ENCODE peak calls at places on chromosomes 4 and X, in eight cellular contexts. D is AG04450; J is coronary artery; G is tibial artery; T is transverse colon; O is IMR-90; I is CD8-positive, alpha-beta memory T cell; F is GM23338. S is an unnamed sample.

GRCh38 chr4:81405900-81406401 is 65.8 kb downstream of the RASGEF1B start:
- DNase-seq in D (peak), J (no peak), G (no peak), T (peak), O (peak), I (no peak), F (peak), S (no peak)

GRCh38 chr4:169051936-169052335 is 41.9 kb upstream of the CBR4 start:
- DNase-seq in D (no peak), J (no peak), G (no peak), T (no peak), O (no peak), I (no peak), F (no peak), S (no peak)

GRCh38 chr4:110770353-110770752 is 147.5 kb upstream of the PITX2 start:
- DNase-seq in D (no peak), J (no peak), G (no peak), T (no peak), O (no peak), I (no peak), F (no peak), S (no peak)

GRCh38 chr4:67909910-67910905 is 26.4 kb upstream of the TMPRSS11D start:
- DNase-seq in D (no peak), J (no peak), G (no peak), T (no peak), O (peak), I (no peak), F (peak), S (no peak)

GRCh38 chr4:184805462-184806245 is 20.1 kb downstream of the ACSL1 start:
- DNase-seq in D (no peak), J (no peak), G (no peak), T (peak), O (no peak), I (no peak), F (no peak), S (peak)

GRCh38 chr4:89434364-89434988 is 126.9 kb upstream of the GPRIN3 start:
- DNase-seq in D (no peak), J (no peak), G (no peak), T (no peak), O (peak), I (no peak), F (peak), S (no peak)

GRCh38 chrX:16807976-16808542 is 21.8 kb downstream of the TXLNG start:
- DNase-seq in D (peak), J (no peak), G (no peak), T (peak), O (peak), I (no peak), F (no peak), S (no peak)

GRCh38 chrX:78024349-78025108 is 55.1 kb upstream of the PGAM4 start:
- DNase-seq in D (no peak), J (no peak), G (peak), T (peak), O (peak), I (peak), F (peak), S (no peak)

GRCh38 chr4:167290684-167291083 is 56.4 kb upstream of the SPOCK3 start:
- DNase-seq in D (no peak), J (no peak), G (no peak), T (no peak), O (no peak), I (no peak), F (peak), S (no peak)

GRCh38 chr4:38856046-38856445 is 571 bp downstream of the TLR6 start:
- DNase-seq in D (no peak), J (no peak), G (no peak), T (no peak), O (no peak), I (no peak), F (no peak), S (no peak)
- H3K27ac ChIP-seq in D (no peak), J (peak), G (no peak), T (peak), O (no peak), I (no peak), F (no peak), S (peak)

GRCh38 chr4:65845169-65845568 is 174.9 kb upstream of the EPHA5 start:
- DNase-seq in D (no peak), J (no peak), G (no peak), T (no peak), O (no peak), I (no peak), F (no peak), S (no peak)
- H3K27ac ChIP-seq in D (no peak), J (no peak), G (no peak), T (no peak), O (no peak), I (no peak), F (no peak), S (no peak)

GRCh38 chr4:2762048-2762447 is 5.9 kb upstream of the TNIP2 start:
- DNase-seq in D (no peak), J (no peak), G (no peak), T (no peak), O (no peak), I (no peak), F (no peak), S (no peak)
- H3K27ac ChIP-seq in D (no peak), J (no peak), G (no peak), T (peak), O (no peak), I (no peak), F (no peak), S (no peak)

GRCh38 chrX:10087391-10087790 is 69.4 kb upstream of the CLCN4 start:
- DNase-seq in D (no peak), J (no peak), G (no peak), T (no peak), O (no peak), I (no peak), F (no peak), S (no peak)

GRCh38 chrX:10086683-10087082 is 70.1 kb upstream of the CLCN4 start:
- DNase-seq in D (no peak), J (no peak), G (no peak), T (no peak), O (no peak), I (no peak), F (no peak), S (no peak)

GRCh38 chrX:10089378-10089795 is 67.4 kb upstream of the CLCN4 start:
- DNase-seq in D (no peak), J (no peak), G (no peak), T (no peak), O (peak), I (no peak), F (no peak), S (no peak)

GRCh38 chrX:10085223-10085622 is 71.6 kb upstream of the CLCN4 start:
- DNase-seq in D (no peak), J (no peak), G (no peak), T (no peak), O (no peak), I (no peak), F (no peak), S (no peak)

DNA sequence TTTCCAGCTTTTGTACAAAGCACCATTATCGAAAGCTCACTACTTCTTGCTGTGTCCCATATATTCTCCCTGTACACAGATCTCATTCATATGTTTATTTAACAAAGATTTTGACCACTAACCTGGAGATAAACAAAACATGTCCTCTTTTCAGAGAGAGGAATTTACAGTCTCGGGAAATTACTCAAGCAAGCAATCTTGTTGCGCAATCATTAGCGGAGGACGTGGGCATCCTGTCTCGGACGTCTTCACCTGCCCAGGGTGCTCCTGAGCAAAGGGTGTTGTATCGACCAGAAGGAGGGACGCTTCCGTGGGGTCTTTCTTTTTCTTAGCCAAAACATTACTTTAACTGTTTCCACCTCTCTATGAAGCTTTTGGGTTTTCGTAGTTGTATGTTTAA is 66.5 kb upstream of the CLCN4 start:
- DNase-seq in D (no peak), J (no peak), G (no peak), T (no peak), O (peak), I (no peak), F (no peak), S (no peak)
- H3K27ac ChIP-seq in D (no peak), J (no peak), G (no peak), T (peak), O (no peak), I (no peak), F (no peak), S (no peak)

GRCh38 chrX:68685722-68686683 is 38.5 kb downstream of the STARD8 start:
- DNase-seq in D (peak), J (no peak), G (no peak), T (peak), O (peak), I (no peak), F (peak), S (peak)
- H3K27ac ChIP-seq in D (peak), J (peak), G (no peak), T (peak), O (peak), I (no peak), F (no peak), S (peak)

DNA sequence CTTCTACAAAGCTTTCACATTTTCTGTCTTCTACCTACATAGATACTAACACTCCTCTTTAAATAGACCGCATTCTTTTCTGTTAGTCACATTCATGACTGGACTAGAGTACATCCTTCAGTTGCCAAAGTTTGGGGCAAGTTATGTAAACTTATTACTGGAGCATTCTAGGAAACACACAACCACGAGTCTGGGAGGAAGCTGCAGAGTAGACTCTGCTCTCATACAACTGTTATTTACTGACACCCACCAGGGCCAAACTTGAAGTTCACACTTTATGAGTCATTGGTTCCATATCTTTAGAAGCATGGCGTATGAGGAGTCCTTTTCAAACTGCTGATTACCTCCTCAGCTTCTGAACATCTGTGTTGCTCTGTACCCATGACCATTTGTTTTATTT is 87.0 kb downstream of the RNF150 start:
- DNase-seq in D (peak), J (no peak), G (no peak), T (no peak), O (peak), I (no peak), F (no peak), S (no peak)
- H3K27ac ChIP-seq in D (peak), J (no peak), G (no peak), T (peak), O (no peak), I (no peak), F (no peak), S (peak)

GRCh38 chr4:177119693-177120092 is 190.0 kb upstream of the NEIL3 start:
- DNase-seq in D (no peak), J (no peak), G (no peak), T (no peak), O (no peak), I (no peak), F (no peak), S (no peak)

GRCh38 chr4:177116161-177116560 is 193.5 kb upstream of the NEIL3 start:
- DNase-seq in D (no peak), J (no peak), G (no peak), T (no peak), O (no peak), I (no peak), F (no peak), S (no peak)

GRCh38 chr4:177117256-177117655 is 192.4 kb upstream of the NEIL3 start:
- DNase-seq in D (no peak), J (no peak), G (no peak), T (no peak), O (no peak), I (no peak), F (peak), S (no peak)

GRCh38 chr4:177119021-177119461 is 190.6 kb upstream of the NEIL3 start:
- DNase-seq in D (no peak), J (no peak), G (no peak), T (no peak), O (peak), I (no peak), F (no peak), S (no peak)

DNA sequence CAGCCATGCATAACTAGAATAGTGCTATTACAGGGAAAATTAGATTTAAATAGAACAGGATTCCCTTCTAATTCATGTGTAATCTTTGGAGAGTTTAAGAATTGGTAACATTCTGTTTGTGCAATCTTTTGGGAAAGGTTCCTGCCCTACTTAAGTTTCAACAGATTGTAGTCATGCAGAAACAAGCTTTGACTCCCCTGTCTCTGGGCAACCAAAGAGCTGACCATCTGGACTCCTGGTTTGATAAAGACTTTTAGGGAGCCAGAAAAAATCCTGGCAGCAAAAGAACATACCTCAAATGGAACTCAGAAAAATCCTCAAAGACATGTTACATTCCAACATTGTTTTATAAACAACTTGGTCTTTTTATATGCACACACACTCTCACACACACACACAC is 191.1 kb upstream of the NEIL3 start:
- DNase-seq in D (peak), J (no peak), G (peak), T (no peak), O (peak), I (no peak), F (no peak), S (peak)
- H3K27ac ChIP-seq in D (no peak), J (peak), G (no peak), T (no peak), O (peak), I (no peak), F (no peak), S (no peak)

DNA sequence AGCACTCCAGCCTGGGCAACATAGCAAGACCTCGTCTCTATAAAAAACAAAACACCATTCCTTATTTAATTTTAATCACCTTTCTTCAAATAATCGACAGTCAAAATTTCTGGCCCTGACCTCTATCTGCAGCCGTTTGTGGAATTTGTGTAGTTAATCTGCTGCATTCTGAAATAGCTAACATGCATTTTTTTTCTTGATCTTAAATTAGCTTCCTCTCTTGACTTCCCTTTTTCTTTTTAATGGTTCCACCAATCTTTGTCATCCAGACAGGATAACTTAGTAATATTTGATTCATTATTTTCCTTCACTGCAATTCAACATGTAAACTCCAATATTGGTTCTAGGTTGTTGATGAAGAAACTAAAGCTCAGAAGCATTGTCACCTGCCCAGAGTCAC is 77.3 kb downstream of the ARHGAP10 start:
- DNase-seq in D (no peak), J (no peak), G (no peak), T (no peak), O (no peak), I (no peak), F (no peak), S (no peak)
- H3K27ac ChIP-seq in D (no peak), J (peak), G (peak), T (no peak), O (no peak), I (no peak), F (no peak), S (no peak)

GRCh38 chr4:119081943-119082342 is 53.7 kb upstream of the MYOZ2 start:
- DNase-seq in D (no peak), J (no peak), G (no peak), T (no peak), O (no peak), I (no peak), F (no peak), S (no peak)
- H3K27ac ChIP-seq in D (no peak), J (peak), G (no peak), T (peak), O (no peak), I (no peak), F (no peak), S (peak)

DNA sequence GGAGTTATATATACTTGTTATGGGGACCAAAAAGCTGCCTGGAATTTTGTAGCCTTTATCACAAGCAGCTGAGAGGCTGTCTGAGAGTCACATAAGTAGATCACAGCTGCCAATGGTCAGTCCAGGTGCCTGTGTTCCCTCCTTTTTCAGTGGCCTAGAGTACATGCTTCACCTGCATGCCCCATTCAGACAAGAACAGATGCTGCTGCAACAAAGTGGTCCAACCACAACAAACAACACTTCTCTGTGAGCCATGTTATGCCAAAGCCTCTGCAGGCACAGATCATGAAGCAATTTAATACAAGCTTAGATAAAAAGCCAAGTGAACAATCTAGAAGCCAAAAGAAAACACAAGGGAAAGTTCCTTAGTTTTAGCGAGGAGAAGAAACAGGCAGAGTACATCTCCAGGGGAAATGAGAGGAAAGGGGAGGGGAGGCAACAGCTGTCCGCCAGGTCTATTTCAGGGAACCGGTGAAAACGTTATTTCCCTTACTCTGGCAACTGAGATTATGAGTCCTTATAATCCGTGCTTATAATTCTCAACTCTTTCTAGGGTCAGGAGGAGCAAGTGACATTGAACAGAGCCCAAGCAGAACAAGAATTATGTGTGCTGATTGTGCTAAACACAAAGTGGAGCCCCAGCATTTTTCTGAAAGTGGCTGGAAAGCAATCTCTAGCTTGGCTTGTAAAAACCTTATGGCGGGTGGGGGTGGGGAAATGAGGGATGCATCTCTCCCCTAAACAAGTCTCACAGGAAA is 92.6 kb downstream of the TSPAN5 start:
- DNase-seq in D (no peak), J (no peak), G (no peak), T (no peak), O (no peak), I (no peak), F (no peak), S (no peak)
- H3K27ac ChIP-seq in D (no peak), J (no peak), G (no peak), T (peak), O (no peak), I (no peak), F (peak), S (no peak)